ENCODE peak calls at places on chromosomes 1 and 21, in six cellular contexts. F is heart right ventricle, V is cardiac muscle cell, S is omental fat pad, R is fibroblast of lung, W is DND-41. T is an unnamed sample.

GRCh38 chr1:65435987-65436386 is 15.5 kb downstream of the LEPR start:
- DNase-seq in F (no peak), V (peak), S (no peak), R (peak), W (no peak), T (peak)

GRCh38 chr1:161408404-161409085 is 40.9 kb upstream of the CFAP126 start:
- DNase-seq in F (no peak), V (no peak), S (no peak), R (no peak), W (no peak), T (no peak)

GRCh38 chr21:43994085-43994484 is 18.0 kb upstream of the TRAPPC10 start:
- DNase-seq in F (no peak), V (no peak), S (no peak), R (no peak), W (no peak), T (no peak)

GRCh38 chr1:64948905-64949833 is 17.2 kb downstream of the JAK1 start:
- DNase-seq in F (no peak), V (no peak), S (no peak), R (no peak), W (no peak), T (peak)

GRCh38 chr1:237005674-237006073 is 1.4 kb upstream of the MT1HL1 start:
- DNase-seq in F (no peak), V (peak), S (no peak), R (no peak), W (no peak), T (no peak)

GRCh38 chr1:40664167-40664537 is 1.3 kb downstream of the RIMS3 start:
- DNase-seq in F (no peak), V (no peak), S (no peak), R (no peak), W (peak), T (no peak)

GRCh38 chr21:32587112-32587511 is 1.8 kb upstream of the TCP10L start:
- DNase-seq in F (no peak), V (no peak), S (no peak), R (no peak), W (no peak), T (no peak)

GRCh38 chr1:239868117-239868516 is 223.6 kb upstream of the FMN2 start:
- DNase-seq in F (no peak), V (no peak), S (no peak), R (no peak), W (no peak), T (no peak)

GRCh38 chr1:31593770-31594632 is 17.7 kb downstream of the TINAGL1 start:
- DNase-seq in F (peak), V (peak), S (peak), R (peak), W (peak), T (peak)

GRCh38 chr1:42456754-42457089 is 379 bp downstream of the PPCS start:
- DNase-seq in F (peak), V (no peak), S (peak), R (peak), W (peak), T (peak)

GRCh38 chr1:186550832-186551231 is 89.9 kb upstream of the PDC start:
- DNase-seq in F (no peak), V (no peak), S (no peak), R (no peak), W (no peak), T (no peak)

GRCh38 chr1:3652538-3653285 is 396 bp downstream of the TP73 start:
- DNase-seq in F (no peak), V (no peak), S (no peak), R (no peak), W (peak), T (no peak)

GRCh38 chr1:227758366-227758765 is 23.1 kb downstream of the SNAP47 start:
- DNase-seq in F (no peak), V (peak), S (no peak), R (peak), W (no peak), T (no peak)

GRCh38 chr1:75792091-75792490 is 4.6 kb upstream of the MSH4 start:
- DNase-seq in F (no peak), V (no peak), S (no peak), R (no peak), W (no peak), T (no peak)

GRCh38 chr21:44261191-44261631 is 486 bp downstream of the DNMT3L start:
- DNase-seq in F (no peak), V (no peak), S (no peak), R (no peak), W (no peak), T (no peak)

GRCh38 chr21:42777757-42778344 is 101.5 kb downstream of the WDR4 start:
- DNase-seq in F (no peak), V (no peak), S (no peak), R (no peak), W (no peak), T (no peak)

GRCh38 chr1:41387667-41388091 is 26.4 kb downstream of the FOXO6 start:
- DNase-seq in F (peak), V (peak), S (no peak), R (peak), W (no peak), T (peak)

GRCh38 chr1:201686709-201687455 is 142.1 kb upstream of the IPO9 start:
- DNase-seq in F (no peak), V (no peak), S (no peak), R (no peak), W (no peak), T (no peak)

DNA sequence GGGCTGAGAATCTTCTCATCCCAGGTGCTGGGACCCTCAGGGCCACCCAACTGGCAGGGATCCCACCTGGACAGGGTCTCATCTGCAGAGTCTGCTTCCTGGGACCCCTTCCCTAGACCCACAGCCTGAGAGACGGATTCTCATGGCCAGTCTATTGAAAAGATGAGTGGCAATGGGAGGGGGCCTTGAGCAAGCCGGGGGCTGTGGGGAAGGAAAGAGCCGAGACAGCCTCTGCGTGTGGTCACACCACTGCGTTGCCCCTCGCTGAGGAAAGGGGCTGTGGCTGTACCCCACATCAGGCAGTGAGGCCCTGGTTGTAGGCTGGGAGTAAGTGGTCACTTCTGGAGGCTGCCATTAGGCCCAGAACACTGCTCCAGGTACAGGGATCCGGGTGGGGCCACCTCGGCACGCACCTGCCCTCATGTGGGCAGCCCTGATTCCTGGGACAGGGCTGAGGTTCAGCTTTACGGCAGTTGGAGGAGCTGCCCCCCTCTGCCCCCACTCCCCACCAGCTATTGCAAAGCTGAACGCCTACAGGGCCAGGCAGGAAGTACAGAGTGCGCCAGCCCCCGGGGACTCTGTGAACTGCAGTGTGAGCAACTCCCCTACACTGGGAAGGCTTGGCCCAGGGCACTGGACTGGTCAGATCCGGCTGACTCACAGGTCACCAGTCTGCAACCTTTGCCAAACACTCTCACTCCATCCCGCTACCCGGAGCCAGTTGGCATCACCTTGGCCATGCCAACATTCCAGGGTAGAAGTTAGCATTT is 106.9 kb downstream of the RIPK4 start:
- DNase-seq in F (no peak), V (no peak), S (no peak), R (peak), W (peak), T (peak)
- TF ChIP-seq CTCF in F (no peak), V (peak), S (no peak), R (no peak), W (no peak), T (no peak)

DNA sequence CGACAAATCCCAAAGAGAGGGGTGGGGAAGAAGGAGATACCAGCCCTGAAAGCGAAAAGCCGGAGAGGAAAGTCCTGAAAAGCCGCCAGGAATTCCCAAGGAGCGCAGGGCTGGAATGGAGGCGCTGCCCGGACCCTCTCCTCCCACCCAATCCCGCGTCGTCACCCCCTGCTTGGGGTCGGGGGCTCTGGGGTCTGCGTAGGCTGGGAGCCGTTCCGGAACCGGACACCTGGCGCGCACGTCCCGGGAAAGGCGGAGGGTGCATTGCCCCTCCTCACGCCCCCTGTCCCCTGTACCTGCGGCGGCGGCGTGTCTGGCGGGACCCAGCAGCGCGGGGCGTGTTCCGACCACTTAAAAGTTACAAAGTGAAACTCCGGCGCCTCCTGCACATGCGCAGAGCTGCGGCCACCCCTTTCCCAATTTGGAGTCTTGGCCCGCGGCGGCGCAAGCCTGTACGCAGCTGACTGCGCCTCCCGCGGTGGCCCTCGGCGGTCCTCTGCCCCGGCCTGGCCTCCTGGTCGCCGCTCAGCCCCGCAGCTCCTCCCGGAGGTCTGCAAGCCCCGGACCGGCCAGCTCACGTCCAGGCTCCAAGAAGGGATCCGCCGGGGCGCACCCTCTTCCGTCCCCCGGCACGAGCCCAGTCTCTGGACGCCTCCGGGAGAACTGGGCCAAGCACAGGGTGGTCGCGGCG is at the start of gene TMEM63A:
- DNase-seq in F (peak), V (peak), S (peak), R (peak), W (peak), T (peak)
- TF ChIP-seq CTCF in F (peak), V (peak), S (no peak), R (peak), W (no peak), T (peak)

GRCh38 chr1:91440845-91441244 is 36.2 kb upstream of the HFM1 start:
- DNase-seq in F (no peak), V (no peak), S (no peak), R (no peak), W (no peak), T (peak)
- TF ChIP-seq CTCF in F (no peak), V (peak), S (no peak), R (no peak), W (peak), T (peak)

GRCh38 chr21:46665566-46665965 is 30.1 kb downstream of the PRMT2 start:
- DNase-seq in F (no peak), V (no peak), S (no peak), R (no peak), W (no peak), T (no peak)

GRCh38 chr21:46667191-46667734 is 31.8 kb downstream of the PRMT2 start:
- DNase-seq in F (no peak), V (peak), S (no peak), R (peak), W (no peak), T (peak)

GRCh38 chr21:46668381-46668780 is 32.9 kb downstream of the PRMT2 start:
- DNase-seq in F (no peak), V (no peak), S (no peak), R (no peak), W (no peak), T (no peak)

GRCh38 chr21:46664316-46664995 is 29.0 kb downstream of the PRMT2 start:
- DNase-seq in F (no peak), V (no peak), S (no peak), R (no peak), W (no peak), T (no peak)

GRCh38 chr21:46667735-46668380 is 32.4 kb downstream of the PRMT2 start:
- DNase-seq in F (no peak), V (peak), S (no peak), R (peak), W (no peak), T (peak)
- TF ChIP-seq CTCF in F (no peak), V (no peak), S (no peak), R (no peak), W (no peak), T (no peak)

GRCh38 chr1:70458120-70458519 is 47.1 kb downstream of the CTH start:
- DNase-seq in F (no peak), V (no peak), S (no peak), R (no peak), W (no peak), T (no peak)
- TF ChIP-seq CTCF in F (no peak), V (no peak), S (no peak), R (no peak), W (no peak), T (no peak)